ENCODE peak calls at places on chromosomes 4 and X, in seven cellular contexts. One of them, this sample, is unnamed.

GRCh38 chrX:67563469-67564448 is 19.9 kb downstream of the AR start:
- DNase-seq in LoVo: no peak
- DNase-seq in mesothelial cell of epicardium: no peak
- DNase-seq in HTR-8/SVneo: no peak
- DNase-seq in epithelial cell of esophagus: no peak
- DNase-seq in germinal center: no peak
- DNase-seq in BE2C: no peak
- DNase-seq in this sample: no peak

GRCh38 chr4:168631241-168632151 is 134.6 kb downstream of the PALLD start:
- DNase-seq in mesothelial cell of epicardium: peak; percentile 87
- DNase-seq in epithelial cell of esophagus: peak; percentile 73
- DNase-seq in LoVo: peak; percentile 69
- DNase-seq in germinal center: no peak
- DNase-seq in HTR-8/SVneo: peak; percentile 50
- DNase-seq in BE2C: peak; percentile 81
- DNase-seq in this sample: peak; percentile 84

GRCh38 chr4:77913353-77913752 is 50.7 kb downstream of the MRPL1 start:
- DNase-seq in HTR-8/SVneo: no peak
- DNase-seq in mesothelial cell of epicardium: no peak
- DNase-seq in BE2C: no peak
- DNase-seq in LoVo: no peak
- DNase-seq in epithelial cell of esophagus: peak; percentile 69
- DNase-seq in germinal center: no peak
- DNase-seq in this sample: no peak

GRCh38 chr4:6357476-6357875 is 87.8 kb downstream of the WFS1 start:
- DNase-seq in epithelial cell of esophagus: no peak
- DNase-seq in germinal center: no peak
- DNase-seq in HTR-8/SVneo: no peak
- DNase-seq in mesothelial cell of epicardium: no peak
- DNase-seq in BE2C: no peak
- DNase-seq in LoVo: no peak
- DNase-seq in this sample: no peak

GRCh38 chrX:117511379-117511778 is 605.2 kb downstream of the KLHL13 start:
- DNase-seq in BE2C: no peak
- DNase-seq in germinal center: no peak
- DNase-seq in mesothelial cell of epicardium: no peak
- DNase-seq in LoVo: no peak
- DNase-seq in epithelial cell of esophagus: no peak
- DNase-seq in HTR-8/SVneo: no peak
- DNase-seq in this sample: no peak

GRCh38 chr4:153204247-153205027 is at the start of gene TRIM2:
- DNase-seq in HTR-8/SVneo: peak; percentile 36
- DNase-seq in mesothelial cell of epicardium: peak; percentile 67
- DNase-seq in BE2C: no peak
- DNase-seq in epithelial cell of esophagus: peak; percentile 55
- DNase-seq in germinal center: no peak
- DNase-seq in LoVo: peak; percentile 91
- DNase-seq in this sample: no peak

GRCh38 chr4:186891859-186892486 is 168.3 kb upstream of the FAT1 start:
- DNase-seq in mesothelial cell of epicardium: no peak
- DNase-seq in HTR-8/SVneo: no peak
- DNase-seq in LoVo: no peak
- DNase-seq in BE2C: no peak
- DNase-seq in epithelial cell of esophagus: no peak
- DNase-seq in germinal center: no peak
- DNase-seq in this sample: no peak

GRCh38 chr4:76515975-76516853 is 81.2 kb downstream of the SHROOM3 start:
- DNase-seq in BE2C: no peak
- DNase-seq in germinal center: no peak
- DNase-seq in HTR-8/SVneo: no peak
- DNase-seq in epithelial cell of esophagus: no peak
- DNase-seq in LoVo: no peak
- DNase-seq in mesothelial cell of epicardium: no peak
- DNase-seq in this sample: no peak

GRCh38 chrX:94435799-94436198 is 761.8 kb downstream of the FAM133A start:
- DNase-seq in mesothelial cell of epicardium: no peak
- DNase-seq in BE2C: no peak
- DNase-seq in HTR-8/SVneo: no peak
- DNase-seq in epithelial cell of esophagus: peak; percentile 76
- DNase-seq in germinal center: no peak
- DNase-seq in LoVo: no peak
- DNase-seq in this sample: peak; percentile 59

GRCh38 chr4:55218041-55218440 is 92.6 kb upstream of the KDR start:
- DNase-seq in epithelial cell of esophagus: no peak
- DNase-seq in LoVo: no peak
- DNase-seq in BE2C: no peak
- DNase-seq in mesothelial cell of epicardium: no peak
- DNase-seq in germinal center: no peak
- DNase-seq in HTR-8/SVneo: no peak
- DNase-seq in this sample: no peak

GRCh38 chrX:69145281-69145680 is 20.0 kb downstream of the PJA1 start:
- DNase-seq in mesothelial cell of epicardium: no peak
- DNase-seq in HTR-8/SVneo: no peak
- DNase-seq in LoVo: no peak
- DNase-seq in epithelial cell of esophagus: no peak
- DNase-seq in BE2C: no peak
- DNase-seq in germinal center: no peak
- DNase-seq in this sample: no peak

GRCh38 chrX:12007881-12008280 is 130.4 kb upstream of the FRMPD4 start:
- DNase-seq in mesothelial cell of epicardium: no peak
- DNase-seq in HTR-8/SVneo: peak; percentile 11
- DNase-seq in germinal center: no peak
- DNase-seq in epithelial cell of esophagus: peak; percentile 87
- DNase-seq in LoVo: peak; percentile 2
- DNase-seq in BE2C: no peak
- DNase-seq in this sample: peak; percentile 51

GRCh38 chrX:130165181-130165702 is 399 bp downstream of the AIFM1 start:
- DNase-seq in HTR-8/SVneo: no peak
- DNase-seq in BE2C: no peak
- DNase-seq in LoVo: no peak
- DNase-seq in germinal center: no peak
- DNase-seq in epithelial cell of esophagus: peak; percentile 24
- DNase-seq in mesothelial cell of epicardium: no peak
- DNase-seq in this sample: no peak